ENCODE peak calls at places on chromosomes 12 and 14, in ten cellular contexts. W is esophagus squamous epithelium; F is thyroid gland; G is GM23248; X is AG04450; V is pancreas; D is stomach; B is Peyer's patch; E is breast epithelium; K is CD8-positive, alpha-beta memory T cell. Y is an unnamed sample.

GRCh38 chr14:67526676-67527459 is 6.2 kb upstream of the PLEKHH1 start:
- DNase-seq in B (peak; percentile 76), G (peak; percentile 58), V (peak; percentile 66), K (no peak), E (no peak), F (peak; percentile 62), W (no peak), X (no peak), D (peak; percentile 42), Y (peak; percentile 46)

GRCh38 chr12:119061208-119061796 is 80.0 kb downstream of the SRRM4 start:
- DNase-seq in K (no peak), W (no peak), X (no peak), D (peak; percentile 62), G (peak; percentile 47), F (peak; percentile 67), V (peak; percentile 72), B (peak; percentile 48), E (no peak), Y (peak; percentile 62)

GRCh38 chr14:56059054-56059453 is 59.2 kb upstream of the PELI2 start:
- DNase-seq in F (no peak), V (no peak), E (no peak), W (no peak), K (no peak), X (no peak), B (no peak), D (no peak), G (no peak), Y (no peak)

GRCh38 chr14:99945732-99946651 is 119.2 kb upstream of the EVL start:
- DNase-seq in K (no peak), X (no peak), V (no peak), B (no peak), D (no peak), F (peak; percentile 19), W (no peak), E (no peak), G (peak; percentile 24), Y (no peak)

GRCh38 chr14:103735815-103736545 is 20.4 kb downstream of the ZFYVE21 start:
- DNase-seq in E (peak; percentile 79), F (no peak), D (no peak), B (no peak), X (no peak), K (no peak), W (no peak), V (no peak), G (no peak), Y (no peak)

GRCh38 chr12:132284071-132284492 is 45.3 kb downstream of the GALNT9 start:
- DNase-seq in V (no peak), W (no peak), G (peak; percentile 73), D (no peak), X (no peak), F (no peak), E (no peak), B (no peak), K (no peak), Y (no peak)

GRCh38 chr12:15662303-15662980 is 126.7 kb downstream of the EPS8 start:
- DNase-seq in D (no peak), G (peak; percentile 94), X (peak; percentile 69), K (no peak), B (no peak), F (no peak), V (no peak), E (no peak), W (no peak), Y (no peak)

GRCh38 chr12:32734952-32735351 is 20.7 kb downstream of the YARS2 start:
- DNase-seq in B (no peak), D (no peak), K (no peak), V (no peak), G (no peak), F (no peak), X (no peak), W (no peak), E (no peak), Y (no peak)

GRCh38 chr12:121989266-121989950 is 32.3 kb upstream of the BCL7A start:
- DNase-seq in X (no peak), G (no peak), D (no peak), F (no peak), W (no peak), K (no peak), E (no peak), V (no peak), B (no peak), Y (no peak)

GRCh38 chr12:106296179-106296877 is 6.2 kb upstream of the TCP11L2 start:
- DNase-seq in E (no peak), X (no peak), W (no peak), V (no peak), G (peak; percentile 92), D (no peak), F (no peak), B (no peak), K (no peak), Y (no peak)

GRCh38 chr12:100138048-100138907 is 4.4 kb downstream of the BLTP3B start:
- DNase-seq in W (no peak), B (no peak), E (no peak), F (no peak), D (no peak), K (no peak), X (no peak), G (peak; percentile 52), V (no peak), Y (no peak)

GRCh38 chr12:132228535-132229422 is 84.5 kb downstream of the NOC4L start:
- DNase-seq in F (no peak), B (no peak), D (no peak), G (no peak), E (no peak), W (no peak), K (no peak), X (no peak), V (no peak), Y (peak; percentile 32)

GRCh38 chr12:45575823-45576448 is 153.6 kb upstream of the ARID2 start:
- DNase-seq in B (no peak), K (no peak), W (no peak), D (no peak), X (no peak), E (no peak), V (no peak), F (no peak), G (no peak), Y (no peak)

GRCh38 chr14:75301666-75302325 is 23.2 kb downstream of the FOS start:
- DNase-seq in K (no peak), V (no peak), W (no peak), X (no peak), G (no peak), E (no peak), B (peak; percentile 79), F (no peak), D (no peak), Y (peak; percentile 76)

GRCh38 chr12:113136128-113136989 is 798 bp upstream of the RASAL1 start:
- DNase-seq in F (peak; percentile 68), K (peak; percentile 33), V (no peak), X (no peak), B (peak; percentile 66), D (peak; percentile 50), E (no peak), W (no peak), G (no peak), Y (peak; percentile 68)
- H3K27ac ChIP-seq in F (peak overlapping the region; percentile 83), K (no peak overlapping the region), V (no peak overlapping the region), X (no peak overlapping the region), B (peak overlapping the region; percentile 15), D (peak overlapping the region; percentile 91), E (peak overlapping the region; percentile 46), W (peak overlapping the region; percentile 72), G (no peak overlapping the region), Y (no peak overlapping the region)

GRCh38 chr12:34333337-34333736 is 311.0 kb downstream of the ALG10 start:
- DNase-seq in K (no peak), D (no peak), F (no peak), B (no peak), V (no peak), W (no peak), G (no peak), E (no peak), X (no peak), Y (no peak)
- H3K9me3 ChIP-seq in K (no peaks in the 10 kb centered on the region), D (peaks cover 100% of the 10 kb centered on the region), F (no peaks in the 10 kb centered on the region), B (no peaks in the 10 kb centered on the region), V (no peaks in the 10 kb centered on the region), W (no peaks in the 10 kb centered on the region), G (no peaks in the 10 kb centered on the region), E (peaks cover 84% of the 10 kb centered on the region), X (peaks cover 100% of the 10 kb centered on the region), Y (no peaks in the 10 kb centered on the region)

GRCh38 chr12:1436996-1437395 is 157.4 kb downstream of the FBXL14 start:
- DNase-seq in X (no peak), B (no peak), W (no peak), V (no peak), G (no peak), F (no peak), D (no peak), E (no peak), K (no peak), Y (no peak)

GRCh38 chr12:1436015-1436414 is 158.4 kb downstream of the FBXL14 start:
- DNase-seq in X (no peak), V (no peak), B (no peak), G (no peak), W (no peak), D (no peak), K (no peak), F (no peak), E (no peak), Y (no peak)

GRCh38 chr12:1435456-1435855 is 158.9 kb downstream of the FBXL14 start:
- DNase-seq in D (no peak), X (no peak), B (no peak), E (no peak), K (no peak), W (no peak), F (peak; percentile 17), G (peak; percentile 52), V (no peak), Y (no peak)

GRCh38 chr12:1435044-1435443 is 159.3 kb downstream of the FBXL14 start:
- DNase-seq in V (no peak), B (no peak), W (no peak), E (no peak), F (no peak), G (no peak), K (no peak), D (no peak), X (no peak), Y (no peak)

GRCh38 chr12:1434296-1434955 is 160.0 kb downstream of the FBXL14 start:
- DNase-seq in V (no peak), K (no peak), D (no peak), X (no peak), G (no peak), F (no peak), W (no peak), B (no peak), E (no peak), Y (no peak)
- H3K27ac ChIP-seq in V (no peak overlapping the region), K (no peak overlapping the region), D (no peak overlapping the region), X (no peak overlapping the region), G (no peak overlapping the region), F (no peak overlapping the region), W (no peak overlapping the region), B (no peak overlapping the region), E (no peak overlapping the region), Y (no peak overlapping the region)

DNA sequence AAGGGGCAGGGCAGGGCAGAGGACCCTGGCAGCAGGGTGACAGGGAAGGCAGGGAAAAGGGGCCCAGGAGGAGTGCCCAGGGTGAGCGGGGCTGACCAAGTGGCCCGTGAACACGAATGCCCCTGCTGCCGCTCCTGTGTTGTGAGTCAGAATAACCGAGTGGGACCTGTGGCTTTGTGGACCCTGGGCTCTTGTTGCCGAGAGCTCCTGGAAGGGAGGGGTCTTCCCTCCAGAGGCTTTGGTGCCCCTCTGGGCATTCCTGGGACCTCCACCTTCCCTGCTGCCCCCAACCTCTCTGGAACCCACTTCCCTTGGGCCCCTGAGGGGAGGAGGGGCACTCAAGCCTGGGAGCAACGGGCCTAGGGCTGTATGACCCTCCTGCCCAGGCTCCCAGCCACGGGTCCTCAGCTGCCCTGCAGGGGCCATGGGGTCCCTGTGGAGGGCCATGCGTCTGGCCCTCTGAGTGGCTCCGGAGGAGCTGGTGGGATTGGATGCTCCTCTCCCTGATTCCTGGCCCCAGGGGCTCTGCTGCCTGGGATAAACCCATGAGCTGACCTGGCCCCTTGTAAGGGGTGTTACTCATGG is 319.4 kb downstream of the TMEM121 start:
- DNase-seq in V (no peak), D (no peak), F (no peak), X (no peak), E (no peak), K (no peak), B (no peak), G (no peak), W (no peak), Y (no peak)
- H3K9me3 ChIP-seq in V (no peaks in the 10 kb centered on the region), D (no peaks in the 10 kb centered on the region), F (no peaks in the 10 kb centered on the region), X (peaks cover 79% of the 10 kb centered on the region), E (peaks cover 11% of the 10 kb centered on the region), K (no peaks in the 10 kb centered on the region), B (no peaks in the 10 kb centered on the region), G (no peaks in the 10 kb centered on the region), W (no peaks in the 10 kb centered on the region), Y (no peaks in the 10 kb centered on the region)